ENCODE peak calls at places on chromosome 17, in eight cellular contexts. Z is HCT116, C is K562, V is GM12878, U is A549, G is SK-N-SH, B is H1, Y is HepG2. S is an unnamed sample.

GRCh38 chr17:44557653-44558285 is 485 bp downstream of the FZD2 start:
- DNase-seq in V (no peak), C (no peak), G (peak; percentile 79), Z (no peak), Y (no peak), U (peak; percentile 64), B (no peak), S (peak; percentile 60)

GRCh38 chr17:4433515-4434031 is at the start of gene SPNS3:
- DNase-seq in U (no peak), G (no peak), Z (no peak), C (no peak), B (no peak), Y (no peak), V (no peak), S (no peak)

GRCh38 chr17:17904171-17905035 is 67.6 kb upstream of the SREBF1 start:
- DNase-seq in Y (peak; percentile 23), B (no peak), C (no peak), Z (no peak), U (no peak), G (no peak), V (no peak), S (no peak)

GRCh38 chr17:47180337-47180736 is 8.8 kb downstream of the CDC27 start:
- DNase-seq in V (no peak), C (no peak), B (no peak), Y (peak; percentile 10), U (no peak), G (no peak), Z (no peak), S (peak; percentile 66)

GRCh38 chr17:48912476-48912875 is 4.3 kb downstream of the UBE2Z start:
- DNase-seq in Z (no peak), B (no peak), C (no peak), U (no peak), Y (no peak), V (no peak), G (no peak), S (no peak)

GRCh38 chr17:77819497-77819896 is 139.0 kb upstream of the TNRC6C start:
- DNase-seq in V (no peak), G (no peak), Y (no peak), B (no peak), U (no peak), Z (no peak), C (no peak), S (no peak)

GRCh38 chr17:45995617-45996270 is 3.3 kb upstream of the STH start:
- DNase-seq in Y (no peak), U (no peak), B (no peak), C (no peak), G (no peak), V (no peak), Z (no peak), S (no peak)

GRCh38 chr17:38747385-38748328 is 479 bp downstream of the PCGF2 start:
- DNase-seq in U (peak; percentile 42), Z (no peak), G (peak; percentile 80), V (no peak), Y (no peak), C (peak; percentile 61), B (no peak), S (no peak)

GRCh38 chr17:49216953-49217650 is 6.6 kb downstream of the ABI3 start:
- DNase-seq in G (peak; percentile 40), V (no peak), Z (no peak), U (no peak), Y (no peak), C (no peak), B (no peak), S (no peak)

GRCh38 chr17:81870155-81870977 is 771 bp downstream of the ARHGDIA start:
- DNase-seq in B (no peak), C (peak; percentile 61), G (peak; percentile 74), Z (no peak), U (peak; percentile 69), Y (no peak), V (no peak), S (peak; percentile 48)

GRCh38 chr17:1181769-1182137 is 2.0 kb upstream of the ABR start:
- DNase-seq in Z (no peak), C (no peak), G (no peak), U (no peak), B (no peak), V (no peak), Y (no peak), S (no peak)

GRCh38 chr17:564526-564925 is 150.1 kb downstream of the VPS53 start:
- DNase-seq in U (no peak), G (no peak), C (no peak), Y (no peak), V (no peak), B (no peak), Z (no peak), S (no peak)

GRCh38 chr17:27840688-27841087 is 40.4 kb upstream of the NOS2 start:
- DNase-seq in V (no peak), B (no peak), C (no peak), U (no peak), G (no peak), Z (no peak), Y (no peak), S (no peak)

GRCh38 chr17:40074175-40074512 is 11.4 kb downstream of the THRA start:
- DNase-seq in Z (no peak), C (no peak), B (no peak), V (no peak), G (no peak), U (no peak), Y (no peak), S (no peak)

GRCh38 chr17:32936157-32936893 is 8.4 kb downstream of the TMEM98 start:
- DNase-seq in B (no peak), C (no peak), Z (no peak), G (no peak), U (no peak), V (no peak), Y (no peak), S (no peak)

GRCh38 chr17:81002409-81003361 is 11.0 kb downstream of the CHMP6 start:
- DNase-seq in Y (no peak), C (peak; percentile 83), U (no peak), B (no peak), Z (no peak), G (peak; percentile 92), V (no peak), S (peak; percentile 64)

GRCh38 chr17:55086635-55087058 is 118.1 kb downstream of the STXBP4 start:
- DNase-seq in B (no peak), Y (no peak), V (no peak), U (peak; percentile 57), Z (peak; percentile 31), C (peak; percentile 73), G (no peak), S (peak; percentile 91)

GRCh38 chr17:80834896-80835281 is 156.8 kb upstream of the CHMP6 start:
- DNase-seq in C (no peak), B (no peak), Y (no peak), V (no peak), U (no peak), Z (no peak), G (no peak), S (no peak)

GRCh38 chr17:77471984-77472836 is 331.4 kb downstream of the SEC14L1 start:
- DNase-seq in C (peak; percentile 41), U (no peak), B (no peak), V (no peak), G (peak; percentile 67), Y (no peak), Z (no peak), S (peak; percentile 28)

GRCh38 chr17:77999413-78000173 is 41.1 kb downstream of the TNRC6C start:
- DNase-seq in V (no peak), C (peak; percentile 20), U (no peak), G (no peak), Y (peak; percentile 21), B (no peak), Z (peak; percentile 33), S (peak; percentile 66)

GRCh38 chr17:9979463-9979995 is 74.5 kb upstream of the RCVRN start:
- DNase-seq in Z (no peak), Y (no peak), C (no peak), V (no peak), U (peak; percentile 51), G (no peak), B (no peak), S (no peak)

GRCh38 chr17:7687072-7687907 is at the start of gene TP53:
- DNase-seq in Y (peak; percentile 90), U (peak; percentile 97), C (peak; percentile 93), G (peak; percentile 82), Z (peak; percentile 91), V (peak; percentile 82), B (no peak), S (peak; percentile 94)

GRCh38 chr17:80005360-80006338 is 30.0 kb downstream of the TBC1D16 start:
- DNase-seq in B (no peak), C (peak; percentile 57), U (peak; percentile 60), Z (peak; percentile 40), G (peak; percentile 96), V (no peak), Y (peak; percentile 81), S (peak; percentile 48)

GRCh38 chr17:64115871-64116534 is 13.9 kb downstream of the ERN1 start:
- DNase-seq in V (no peak), G (no peak), U (peak; percentile 34), C (no peak), B (no peak), Z (no peak), Y (no peak), S (no peak)
- TF ChIP-seq MAX in V (no peak), G (no peak), U (no peak), C (no peak), B (no peak), Z (no peak), Y (no peak), S (no peak)

DNA sequence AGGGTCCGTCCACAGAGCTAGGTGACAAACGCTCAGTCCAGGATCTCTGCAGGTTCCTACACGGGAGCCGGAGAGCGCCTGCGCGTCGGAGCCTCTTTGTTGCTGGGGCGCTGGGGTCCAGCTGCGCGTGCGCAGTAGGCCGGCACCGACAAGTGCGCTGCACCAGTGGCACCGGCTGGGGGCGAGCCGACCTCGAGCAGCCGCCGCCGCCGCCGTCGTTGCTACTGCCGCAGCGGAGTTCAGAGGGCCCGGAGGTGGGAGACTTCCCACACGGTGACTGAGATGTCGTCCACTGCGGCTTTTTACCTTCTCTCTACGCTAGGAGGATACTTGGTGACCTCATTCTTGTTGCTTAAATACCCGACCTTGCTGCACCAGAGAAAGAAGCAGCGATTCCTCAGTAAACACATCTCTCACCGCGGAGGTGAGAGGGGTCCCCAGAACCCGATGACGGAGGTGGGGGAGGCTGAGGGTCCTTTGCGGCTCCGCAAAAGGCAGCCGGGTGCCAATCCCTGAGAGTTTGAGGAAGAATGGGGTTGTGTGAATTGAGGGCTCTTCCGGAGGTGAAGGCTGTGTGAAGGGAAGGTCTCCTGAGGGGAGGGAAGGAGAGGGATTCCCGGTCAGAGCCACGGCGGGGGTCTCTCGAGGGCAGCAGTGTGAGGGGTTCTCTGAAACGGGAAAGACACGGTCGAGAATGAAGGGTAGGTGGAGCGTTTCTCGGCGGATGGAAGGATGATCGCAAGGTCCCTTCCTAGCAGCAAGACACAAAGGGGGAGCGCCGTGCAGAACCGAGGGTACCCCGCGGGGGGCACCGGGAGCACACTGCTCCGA is at the start of gene GDPD1:
- DNase-seq in C (peak; percentile 98), B (peak; percentile 88), Z (peak; percentile 89), G (peak; percentile 99), U (peak; percentile 96), Y (peak; percentile 94), V (peak; percentile 76), S (peak; percentile 97)
- TF ChIP-seq CTCF in C (peak; percentile 80), B (peak; percentile 67), Z (peak; percentile 72), G (peak; percentile 71), U (peak; percentile 71), Y (peak; percentile 97), V (peak; percentile 89), S (peak; percentile 57)

GRCh38 chr17:73343168-73343634 is 31.4 kb upstream of the CDC42EP4 start:
- DNase-seq in Z (no peak), U (no peak), V (no peak), Y (no peak), C (peak; percentile 30), B (peak; percentile 75), G (peak; percentile 94), S (no peak)
- H3K27ac ChIP-seq in Z (no peak overlapping the region), U (peak overlapping the region; percentile 93), V (no peak overlapping the region), Y (no peak overlapping the region), C (no peak overlapping the region), B (peak overlapping the region; percentile 81), G (peak overlapping the region; percentile 70), S (no peak overlapping the region)

GRCh38 chr17:5893741-5894140 is 176.4 kb upstream of the WSCD1 start:
- DNase-seq in C (no peak), V (no peak), B (no peak), G (no peak), U (no peak), Y (no peak), Z (no peak), S (no peak)
- TF ChIP-seq MAX in C (no peak), V (no peak), B (no peak), G (no peak), U (no peak), Y (no peak), Z (no peak), S (no peak)